ENCODE peak calls at places on chromosomes 2 and 18, in seven cellular contexts. One of them, this sample, is unnamed.

GRCh38 chr2:47264183-47264582 is 109.1 kb upstream of the STPG4 start:
- DNase-seq in pancreas: no peak
- DNase-seq in astrocyte: no peak
- DNase-seq in mesothelial cell of epicardium: no peak
- DNase-seq in neural crest cell: no peak
- DNase-seq in endothelial cell: no peak
- DNase-seq in GM12865: no peak
- DNase-seq in this sample: no peak

GRCh38 chr2:160612266-160612864 is 118.8 kb upstream of the RBMS1 start:
- DNase-seq in astrocyte: peak
- DNase-seq in pancreas: no peak
- DNase-seq in mesothelial cell of epicardium: no peak
- DNase-seq in endothelial cell: no peak
- DNase-seq in GM12865: no peak
- DNase-seq in neural crest cell: no peak
- DNase-seq in this sample: no peak

GRCh38 chr2:201218780-201219179 is 35.8 kb downstream of the CASP10 start:
- DNase-seq in neural crest cell: no peak
- DNase-seq in astrocyte: no peak
- DNase-seq in mesothelial cell of epicardium: no peak
- DNase-seq in endothelial cell: no peak
- DNase-seq in GM12865: no peak
- DNase-seq in pancreas: no peak
- DNase-seq in this sample: no peak

GRCh38 chr2:119174216-119174992 is 15.9 kb upstream of the C1QL2 start:
- DNase-seq in mesothelial cell of epicardium: no peak
- DNase-seq in endothelial cell: peak
- DNase-seq in GM12865: peak
- DNase-seq in astrocyte: no peak
- DNase-seq in neural crest cell: peak
- DNase-seq in pancreas: no peak
- DNase-seq in this sample: peak

GRCh38 chr2:240520974-240521350 is 36.8 kb downstream of the ANKMY1 start:
- DNase-seq in mesothelial cell of epicardium: no peak
- DNase-seq in endothelial cell: no peak
- DNase-seq in astrocyte: no peak
- DNase-seq in GM12865: no peak
- DNase-seq in neural crest cell: no peak
- DNase-seq in pancreas: peak
- DNase-seq in this sample: no peak

GRCh38 chr2:79638410-79638809 is 125.6 kb downstream of the CTNNA2 start:
- DNase-seq in endothelial cell: no peak
- DNase-seq in astrocyte: peak
- DNase-seq in neural crest cell: no peak
- DNase-seq in pancreas: no peak
- DNase-seq in mesothelial cell of epicardium: no peak
- DNase-seq in GM12865: no peak
- DNase-seq in this sample: no peak

GRCh38 chr18:5895886-5896740 is 791 bp upstream of the TMEM200C start:
- DNase-seq in neural crest cell: peak
- DNase-seq in astrocyte: peak
- DNase-seq in GM12865: peak
- DNase-seq in endothelial cell: peak
- DNase-seq in mesothelial cell of epicardium: peak
- DNase-seq in pancreas: peak
- DNase-seq in this sample: no peak

GRCh38 chr2:165576409-165576808 is 106.9 kb downstream of the CSRNP3 start:
- DNase-seq in endothelial cell: no peak
- DNase-seq in neural crest cell: no peak
- DNase-seq in astrocyte: no peak
- DNase-seq in mesothelial cell of epicardium: no peak
- DNase-seq in GM12865: no peak
- DNase-seq in pancreas: no peak
- DNase-seq in this sample: no peak

GRCh38 chr2:161729-162128 is 102.1 kb downstream of the SH3YL1 start:
- DNase-seq in GM12865: no peak
- DNase-seq in pancreas: no peak
- DNase-seq in endothelial cell: no peak
- DNase-seq in mesothelial cell of epicardium: no peak
- DNase-seq in neural crest cell: no peak
- DNase-seq in astrocyte: no peak
- DNase-seq in this sample: no peak

GRCh38 chr2:235129856-235130255 is 178.0 kb downstream of the SH3BP4 start:
- DNase-seq in astrocyte: peak
- DNase-seq in endothelial cell: no peak
- DNase-seq in mesothelial cell of epicardium: no peak
- DNase-seq in neural crest cell: no peak
- DNase-seq in pancreas: no peak
- DNase-seq in GM12865: no peak
- DNase-seq in this sample: no peak

GRCh38 chr18:74616494-74616893 is 18.8 kb downstream of the ZNF407 start:
- DNase-seq in pancreas: no peak
- DNase-seq in neural crest cell: no peak
- DNase-seq in GM12865: no peak
- DNase-seq in astrocyte: no peak
- DNase-seq in endothelial cell: no peak
- DNase-seq in mesothelial cell of epicardium: no peak
- DNase-seq in this sample: no peak

GRCh38 chr2:152247337-152247695 is 71.8 kb upstream of the STAM2 start:
- DNase-seq in endothelial cell: no peak
- DNase-seq in astrocyte: peak
- DNase-seq in mesothelial cell of epicardium: no peak
- DNase-seq in neural crest cell: no peak
- DNase-seq in pancreas: no peak
- DNase-seq in GM12865: no peak
- DNase-seq in this sample: no peak

GRCh38 chr2:191691898-191692297 is 14.0 kb downstream of the NABP1 start:
- DNase-seq in mesothelial cell of epicardium: no peak
- DNase-seq in pancreas: no peak
- DNase-seq in GM12865: no peak
- DNase-seq in neural crest cell: no peak
- DNase-seq in astrocyte: no peak
- DNase-seq in endothelial cell: no peak
- DNase-seq in this sample: no peak

GRCh38 chr2:210225461-210225798 is 183 bp upstream of the ACADL start:
- DNase-seq in pancreas: no peak
- DNase-seq in GM12865: no peak
- DNase-seq in endothelial cell: no peak
- DNase-seq in mesothelial cell of epicardium: no peak
- DNase-seq in astrocyte: no peak
- DNase-seq in neural crest cell: no peak
- DNase-seq in this sample: no peak

GRCh38 chr18:8656226-8656625 is 47.0 kb downstream of the RAB12 start:
- DNase-seq in GM12865: no peak
- DNase-seq in astrocyte: no peak
- DNase-seq in pancreas: no peak
- DNase-seq in endothelial cell: no peak
- DNase-seq in mesothelial cell of epicardium: no peak
- DNase-seq in neural crest cell: no peak
- DNase-seq in this sample: no peak

GRCh38 chr18:54444309-54444914 is 86.7 kb downstream of the C18orf54 start:
- DNase-seq in neural crest cell: peak
- DNase-seq in endothelial cell: peak
- DNase-seq in mesothelial cell of epicardium: no peak
- DNase-seq in astrocyte: peak
- DNase-seq in GM12865: peak
- DNase-seq in pancreas: no peak
- DNase-seq in this sample: no peak

GRCh38 chr2:178514664-178515063 is 34.4 kb downstream of the PLEKHA3 start:
- DNase-seq in GM12865: peak
- DNase-seq in pancreas: no peak
- DNase-seq in neural crest cell: no peak
- DNase-seq in mesothelial cell of epicardium: no peak
- DNase-seq in astrocyte: peak
- DNase-seq in endothelial cell: no peak
- DNase-seq in this sample: no peak

GRCh38 chr2:217085543-217085942 is 225.7 kb upstream of the TNP1 start:
- DNase-seq in astrocyte: peak
- DNase-seq in mesothelial cell of epicardium: no peak
- DNase-seq in GM12865: no peak
- DNase-seq in neural crest cell: no peak
- DNase-seq in pancreas: no peak
- DNase-seq in endothelial cell: no peak
- DNase-seq in this sample: no peak

GRCh38 chr2:235009081-235009480 is 57.3 kb downstream of the SH3BP4 start:
- DNase-seq in GM12865: no peak
- DNase-seq in neural crest cell: no peak
- DNase-seq in endothelial cell: no peak
- DNase-seq in astrocyte: no peak
- DNase-seq in mesothelial cell of epicardium: no peak
- DNase-seq in pancreas: peak
- DNase-seq in this sample: no peak

DNA sequence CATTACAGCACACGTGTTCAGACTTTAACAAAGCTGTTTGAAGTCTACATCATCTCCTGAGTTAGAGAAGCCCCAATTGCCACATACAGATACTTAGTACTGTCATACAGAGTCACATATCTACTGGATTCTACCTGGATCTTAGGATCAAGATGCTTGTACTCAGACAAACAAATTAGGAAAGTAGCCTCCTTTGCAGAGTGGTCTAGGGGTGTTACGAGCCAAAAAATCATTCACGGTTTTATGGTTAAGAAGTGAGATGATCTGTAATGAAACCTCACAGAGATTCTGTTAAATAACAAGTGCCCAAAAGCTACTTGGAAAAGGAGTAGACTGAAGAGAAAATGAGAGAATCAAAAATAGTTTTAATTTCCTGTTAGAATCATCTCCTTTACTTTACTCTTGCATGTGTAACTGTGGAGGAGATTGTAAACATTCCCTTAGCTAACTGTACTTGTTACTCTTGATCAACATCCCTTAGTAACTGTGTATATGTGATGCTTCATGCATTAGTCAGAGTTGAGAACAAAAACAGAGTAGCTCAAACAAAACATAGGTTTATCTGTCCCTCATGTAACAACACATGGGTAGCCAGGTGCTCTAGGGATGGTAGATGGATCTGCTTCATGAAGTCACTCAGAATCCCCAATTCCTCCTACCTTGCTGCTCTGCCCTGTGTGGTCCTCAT is 16.4 kb upstream of the IL1RL1 start:
- DNase-seq in neural crest cell: no peak
- DNase-seq in GM12865: no peak
- DNase-seq in pancreas: no peak
- DNase-seq in astrocyte: peak
- DNase-seq in mesothelial cell of epicardium: no peak
- DNase-seq in endothelial cell: no peak
- DNase-seq in this sample: no peak
- TF ChIP-seq CTCF in neural crest cell: no peak
- TF ChIP-seq CTCF in GM12865: no peak
- TF ChIP-seq CTCF in pancreas: no peak
- TF ChIP-seq CTCF in astrocyte: no peak
- TF ChIP-seq CTCF in mesothelial cell of epicardium: no peak
- TF ChIP-seq CTCF in endothelial cell: no peak
- TF ChIP-seq CTCF in this sample: no peak

DNA sequence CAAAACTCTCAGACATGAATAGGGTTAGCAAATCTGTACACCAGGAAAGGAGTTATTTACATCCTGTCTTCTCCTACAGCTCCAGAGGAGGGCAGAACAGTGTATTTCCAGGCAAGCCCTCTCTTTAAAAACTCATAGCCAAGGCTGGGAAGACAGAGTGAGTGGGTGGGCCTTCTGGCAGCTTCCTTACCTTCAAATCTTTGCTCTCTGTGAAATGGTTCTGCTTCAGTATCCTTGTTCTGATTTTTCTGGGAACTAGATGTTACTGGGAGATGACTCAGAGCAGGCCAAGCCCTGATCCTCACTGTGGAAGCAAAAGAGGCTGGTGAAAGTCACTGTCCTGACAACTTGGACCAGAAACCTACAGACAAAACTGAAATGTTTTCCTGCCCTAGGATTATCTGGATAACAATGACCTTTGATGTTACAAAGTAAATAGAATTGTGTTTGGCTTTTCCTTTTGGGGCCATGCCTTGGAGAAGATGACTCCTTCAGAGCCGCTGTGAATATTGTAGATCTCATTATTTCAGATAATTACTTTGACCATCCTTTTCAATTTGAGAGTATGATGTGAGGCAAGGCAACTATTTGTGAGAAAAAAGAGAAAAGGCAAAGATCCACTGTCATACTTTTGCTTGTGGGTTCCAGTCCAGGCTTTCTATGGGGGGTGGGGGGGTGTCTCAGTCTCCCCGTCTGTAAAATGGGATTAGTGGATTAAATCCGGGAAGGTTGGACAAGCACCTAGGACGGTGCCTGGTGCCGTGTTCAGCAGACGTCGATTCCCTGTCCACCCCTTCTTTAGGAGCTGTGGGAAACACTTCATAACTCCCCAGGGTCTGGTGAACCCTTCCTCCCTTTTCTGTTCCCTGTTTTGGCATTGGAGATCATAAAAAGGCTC is 644 bp upstream of the QPCT start:
- DNase-seq in pancreas: no peak
- DNase-seq in neural crest cell: no peak
- DNase-seq in GM12865: no peak
- DNase-seq in mesothelial cell of epicardium: no peak
- DNase-seq in endothelial cell: peak
- DNase-seq in astrocyte: peak
- DNase-seq in this sample: no peak
- TF ChIP-seq CTCF in pancreas: no peak
- TF ChIP-seq CTCF in neural crest cell: peak
- TF ChIP-seq CTCF in GM12865: no peak
- TF ChIP-seq CTCF in mesothelial cell of epicardium: no peak
- TF ChIP-seq CTCF in endothelial cell: no peak
- TF ChIP-seq CTCF in astrocyte: peak
- TF ChIP-seq CTCF in this sample: peak

GRCh38 chr2:107078584-107078983 is 192.6 kb upstream of the ST6GAL2 start:
- DNase-seq in astrocyte: no peak
- DNase-seq in mesothelial cell of epicardium: no peak
- DNase-seq in neural crest cell: no peak
- DNase-seq in GM12865: no peak
- DNase-seq in endothelial cell: no peak
- DNase-seq in pancreas: no peak
- DNase-seq in this sample: no peak
- TF ChIP-seq CTCF in astrocyte: no peak
- TF ChIP-seq CTCF in mesothelial cell of epicardium: no peak
- TF ChIP-seq CTCF in neural crest cell: no peak
- TF ChIP-seq CTCF in GM12865: no peak
- TF ChIP-seq CTCF in endothelial cell: no peak
- TF ChIP-seq CTCF in pancreas: no peak
- TF ChIP-seq CTCF in this sample: no peak

GRCh38 chr18:72672364-72673151 is 128.4 kb upstream of the CBLN2 start:
- DNase-seq in neural crest cell: no peak
- DNase-seq in endothelial cell: peak
- DNase-seq in GM12865: peak
- DNase-seq in astrocyte: peak
- DNase-seq in pancreas: no peak
- DNase-seq in mesothelial cell of epicardium: no peak
- DNase-seq in this sample: no peak

GRCh38 chr18:72673242-72673641 is 129.1 kb upstream of the CBLN2 start:
- DNase-seq in endothelial cell: no peak
- DNase-seq in pancreas: no peak
- DNase-seq in GM12865: no peak
- DNase-seq in neural crest cell: no peak
- DNase-seq in mesothelial cell of epicardium: no peak
- DNase-seq in astrocyte: no peak
- DNase-seq in this sample: no peak

DNA sequence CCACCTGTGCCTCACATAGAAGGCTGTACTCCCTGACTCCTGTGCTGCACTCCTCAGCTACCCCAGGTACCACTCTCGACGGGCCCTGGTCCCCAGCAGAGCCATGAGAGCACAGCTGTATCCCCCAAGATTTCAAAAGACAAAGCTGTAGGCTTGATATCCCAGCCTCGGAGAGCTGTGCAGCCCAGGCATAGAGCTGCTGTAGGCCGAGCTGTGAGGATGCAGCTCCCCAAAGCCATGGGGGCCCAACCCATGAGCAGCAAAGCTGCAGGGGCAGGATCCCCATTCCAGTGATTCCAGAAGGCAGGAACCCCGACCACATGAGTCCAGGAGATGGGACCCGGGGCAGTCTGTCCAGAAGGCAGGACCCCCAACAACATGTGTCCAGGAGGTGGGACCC is 123.8 kb upstream of the CBLN2 start:
- DNase-seq in endothelial cell: no peak
- DNase-seq in mesothelial cell of epicardium: no peak
- DNase-seq in astrocyte: no peak
- DNase-seq in GM12865: no peak
- DNase-seq in neural crest cell: no peak
- DNase-seq in pancreas: no peak
- DNase-seq in this sample: no peak
- TF ChIP-seq CTCF in endothelial cell: no peak
- TF ChIP-seq CTCF in mesothelial cell of epicardium: no peak
- TF ChIP-seq CTCF in astrocyte: no peak
- TF ChIP-seq CTCF in GM12865: no peak
- TF ChIP-seq CTCF in neural crest cell: no peak
- TF ChIP-seq CTCF in pancreas: no peak
- TF ChIP-seq CTCF in this sample: no peak